ENCODE peak calls at places on chromosomes 1 and 21, in eight cellular contexts. One of them, this sample, is unnamed.

GRCh38 chr1:47761974-47762373 is 235.2 kb downstream of the TRABD2B start:
- DNase-seq in PC-9: no peak
- DNase-seq in cardiac fibroblast: no peak
- DNase-seq in brain microvascular endothelial cell: no peak
- DNase-seq in pancreas: no peak
- DNase-seq in psoas muscle: no peak
- DNase-seq in fibroblast of mammary gland: no peak
- DNase-seq in cardiac muscle cell: no peak
- DNase-seq in this sample: no peak

GRCh38 chr1:206435450-206435849 is 34.8 kb upstream of the IKBKE start:
- DNase-seq in psoas muscle: no peak
- DNase-seq in fibroblast of mammary gland: peak; percentile 33
- DNase-seq in PC-9: no peak
- DNase-seq in cardiac fibroblast: peak; percentile 28
- DNase-seq in brain microvascular endothelial cell: no peak
- DNase-seq in pancreas: no peak
- DNase-seq in cardiac muscle cell: no peak
- DNase-seq in this sample: no peak

GRCh38 chr1:170461762-170462384 is 70.1 kb upstream of the GORAB start:
- DNase-seq in cardiac muscle cell: no peak
- DNase-seq in brain microvascular endothelial cell: peak; percentile 49
- DNase-seq in PC-9: no peak
- DNase-seq in pancreas: no peak
- DNase-seq in psoas muscle: peak; percentile 21
- DNase-seq in fibroblast of mammary gland: peak; percentile 99
- DNase-seq in cardiac fibroblast: peak; percentile 96
- DNase-seq in this sample: peak; percentile 63

GRCh38 chr1:63322944-63323865 is 838 bp downstream of the FOXD3 start:
- DNase-seq in psoas muscle: no peak
- DNase-seq in cardiac fibroblast: no peak
- DNase-seq in PC-9: no peak
- DNase-seq in fibroblast of mammary gland: peak; percentile 14
- DNase-seq in pancreas: no peak
- DNase-seq in cardiac muscle cell: peak; percentile 41
- DNase-seq in brain microvascular endothelial cell: no peak
- DNase-seq in this sample: no peak

GRCh38 chr1:41003127-41003639 is 18.3 kb downstream of the SLFNL1 start:
- DNase-seq in brain microvascular endothelial cell: no peak
- DNase-seq in pancreas: no peak
- DNase-seq in PC-9: no peak
- DNase-seq in psoas muscle: no peak
- DNase-seq in cardiac fibroblast: no peak
- DNase-seq in fibroblast of mammary gland: no peak
- DNase-seq in cardiac muscle cell: no peak
- DNase-seq in this sample: no peak

GRCh38 chr1:35718492-35719336 is at the start of gene C1orf216:
- DNase-seq in brain microvascular endothelial cell: peak; percentile 53
- DNase-seq in cardiac muscle cell: peak; percentile 51
- DNase-seq in psoas muscle: peak; percentile 80
- DNase-seq in pancreas: peak; percentile 53
- DNase-seq in PC-9: no peak
- DNase-seq in cardiac fibroblast: peak; percentile 77
- DNase-seq in fibroblast of mammary gland: peak; percentile 79
- DNase-seq in this sample: peak; percentile 93

GRCh38 chr1:18332626-18333025 is 148.1 kb upstream of the KLHDC7A start:
- DNase-seq in cardiac fibroblast: no peak
- DNase-seq in pancreas: no peak
- DNase-seq in psoas muscle: no peak
- DNase-seq in fibroblast of mammary gland: no peak
- DNase-seq in cardiac muscle cell: no peak
- DNase-seq in brain microvascular endothelial cell: no peak
- DNase-seq in PC-9: no peak
- DNase-seq in this sample: no peak

GRCh38 chr1:171817511-171818265 is 23.6 kb upstream of the DNM3 start:
- DNase-seq in fibroblast of mammary gland: peak; percentile 93
- DNase-seq in brain microvascular endothelial cell: peak; percentile 83
- DNase-seq in cardiac fibroblast: peak; percentile 89
- DNase-seq in pancreas: no peak
- DNase-seq in cardiac muscle cell: no peak
- DNase-seq in psoas muscle: no peak
- DNase-seq in PC-9: peak; percentile 70
- DNase-seq in this sample: peak; percentile 89

GRCh38 chr1:204924013-204924759 is 53.5 kb downstream of the NFASC start:
- DNase-seq in cardiac muscle cell: no peak
- DNase-seq in PC-9: peak; percentile 56
- DNase-seq in brain microvascular endothelial cell: peak; percentile 12
- DNase-seq in psoas muscle: no peak
- DNase-seq in cardiac fibroblast: peak; percentile 2
- DNase-seq in pancreas: no peak
- DNase-seq in fibroblast of mammary gland: no peak
- DNase-seq in this sample: no peak

GRCh38 chr1:2088434-2088833 is 38.2 kb downstream of the PRKCZ start:
- DNase-seq in brain microvascular endothelial cell: peak; percentile 82
- DNase-seq in fibroblast of mammary gland: peak; percentile 73
- DNase-seq in cardiac fibroblast: peak; percentile 78
- DNase-seq in psoas muscle: no peak
- DNase-seq in PC-9: no peak
- DNase-seq in cardiac muscle cell: no peak
- DNase-seq in pancreas: no peak
- DNase-seq in this sample: peak; percentile 33

GRCh38 chr1:8524637-8525157 is 206.8 kb downstream of the SLC45A1 start:
- DNase-seq in cardiac muscle cell: no peak
- DNase-seq in pancreas: no peak
- DNase-seq in fibroblast of mammary gland: no peak
- DNase-seq in cardiac fibroblast: no peak
- DNase-seq in psoas muscle: no peak
- DNase-seq in PC-9: no peak
- DNase-seq in brain microvascular endothelial cell: no peak
- DNase-seq in this sample: peak; percentile 15

GRCh38 chr1:161089251-161089924 is at the start of gene NECTIN4:
- DNase-seq in cardiac fibroblast: no peak
- DNase-seq in brain microvascular endothelial cell: no peak
- DNase-seq in cardiac muscle cell: no peak
- DNase-seq in PC-9: peak; percentile 81
- DNase-seq in pancreas: peak; percentile 82
- DNase-seq in psoas muscle: no peak
- DNase-seq in fibroblast of mammary gland: no peak
- DNase-seq in this sample: no peak

GRCh38 chr1:177927021-177927596 is 42.7 kb downstream of the SEC16B start:
- DNase-seq in fibroblast of mammary gland: peak; percentile 92
- DNase-seq in psoas muscle: no peak
- DNase-seq in cardiac muscle cell: no peak
- DNase-seq in brain microvascular endothelial cell: peak; percentile 81
- DNase-seq in PC-9: peak; percentile 49
- DNase-seq in cardiac fibroblast: peak; percentile 89
- DNase-seq in pancreas: no peak
- DNase-seq in this sample: peak; percentile 93

GRCh38 chr1:91755888-91756287 is 130.1 kb downstream of the TGFBR3 start:
- DNase-seq in brain microvascular endothelial cell: no peak
- DNase-seq in PC-9: no peak
- DNase-seq in cardiac muscle cell: no peak
- DNase-seq in fibroblast of mammary gland: no peak
- DNase-seq in pancreas: no peak
- DNase-seq in cardiac fibroblast: no peak
- DNase-seq in psoas muscle: no peak
- DNase-seq in this sample: no peak

GRCh38 chr1:236638935-236639334 is 34.6 kb upstream of the HEATR1 start:
- DNase-seq in cardiac muscle cell: no peak
- DNase-seq in psoas muscle: no peak
- DNase-seq in pancreas: no peak
- DNase-seq in fibroblast of mammary gland: no peak
- DNase-seq in PC-9: no peak
- DNase-seq in cardiac fibroblast: no peak
- DNase-seq in brain microvascular endothelial cell: no peak
- DNase-seq in this sample: no peak

GRCh38 chr1:2433196-2433595 is 20.8 kb upstream of the PEX10 start:
- DNase-seq in cardiac muscle cell: no peak
- DNase-seq in fibroblast of mammary gland: no peak
- DNase-seq in PC-9: no peak
- DNase-seq in psoas muscle: no peak
- DNase-seq in cardiac fibroblast: no peak
- DNase-seq in brain microvascular endothelial cell: no peak
- DNase-seq in pancreas: no peak
- DNase-seq in this sample: no peak

GRCh38 chr1:154926201-154926600 is 10.3 kb downstream of the PMVK start:
- DNase-seq in fibroblast of mammary gland: no peak
- DNase-seq in cardiac muscle cell: no peak
- DNase-seq in cardiac fibroblast: no peak
- DNase-seq in pancreas: no peak
- DNase-seq in brain microvascular endothelial cell: no peak
- DNase-seq in psoas muscle: no peak
- DNase-seq in PC-9: no peak
- DNase-seq in this sample: no peak

GRCh38 chr1:214044438-214045214 is 56.9 kb downstream of the PROX1 start:
- DNase-seq in PC-9: no peak
- DNase-seq in pancreas: peak; percentile 61
- DNase-seq in fibroblast of mammary gland: no peak
- DNase-seq in cardiac fibroblast: no peak
- DNase-seq in psoas muscle: no peak
- DNase-seq in cardiac muscle cell: no peak
- DNase-seq in brain microvascular endothelial cell: no peak
- DNase-seq in this sample: no peak

GRCh38 chr21:38840456-38841129 is 34.9 kb downstream of the ETS2 start:
- DNase-seq in PC-9: no peak
- DNase-seq in psoas muscle: no peak
- DNase-seq in cardiac fibroblast: no peak
- DNase-seq in cardiac muscle cell: no peak
- DNase-seq in fibroblast of mammary gland: no peak
- DNase-seq in brain microvascular endothelial cell: no peak
- DNase-seq in pancreas: no peak
- DNase-seq in this sample: no peak

GRCh38 chr1:17248781-17249180 is at the start of gene PADI3:
- DNase-seq in brain microvascular endothelial cell: no peak
- DNase-seq in pancreas: no peak
- DNase-seq in psoas muscle: no peak
- DNase-seq in PC-9: no peak
- DNase-seq in fibroblast of mammary gland: no peak
- DNase-seq in cardiac fibroblast: no peak
- DNase-seq in cardiac muscle cell: no peak
- DNase-seq in this sample: no peak

GRCh38 chr1:11790880-11791715 is 14.7 kb downstream of the MTHFR start:
- DNase-seq in psoas muscle: peak; percentile 91
- DNase-seq in PC-9: no peak
- DNase-seq in cardiac fibroblast: peak; percentile 90
- DNase-seq in cardiac muscle cell: peak; percentile 89
- DNase-seq in fibroblast of mammary gland: peak; percentile 95
- DNase-seq in pancreas: peak; percentile 93
- DNase-seq in brain microvascular endothelial cell: peak; percentile 82
- DNase-seq in this sample: peak; percentile 90

GRCh38 chr1:89540406-89540970 is 15.9 kb downstream of the LRRC8B start:
- DNase-seq in cardiac muscle cell: no peak
- DNase-seq in brain microvascular endothelial cell: no peak
- DNase-seq in PC-9: no peak
- DNase-seq in pancreas: no peak
- DNase-seq in fibroblast of mammary gland: no peak
- DNase-seq in cardiac fibroblast: no peak
- DNase-seq in psoas muscle: no peak
- DNase-seq in this sample: no peak

GRCh38 chr1:3244539-3245315 is 175.7 kb downstream of the PRDM16 start:
- DNase-seq in brain microvascular endothelial cell: no peak
- DNase-seq in pancreas: no peak
- DNase-seq in cardiac fibroblast: no peak
- DNase-seq in psoas muscle: no peak
- DNase-seq in PC-9: no peak
- DNase-seq in cardiac muscle cell: no peak
- DNase-seq in fibroblast of mammary gland: peak; percentile 8
- DNase-seq in this sample: no peak

GRCh38 chr1:232795497-232796068 is 9.6 kb upstream of the MAP10 start:
- DNase-seq in brain microvascular endothelial cell: peak; percentile 1
- DNase-seq in psoas muscle: no peak
- DNase-seq in cardiac muscle cell: peak; percentile 41
- DNase-seq in fibroblast of mammary gland: no peak
- DNase-seq in PC-9: no peak
- DNase-seq in pancreas: no peak
- DNase-seq in cardiac fibroblast: no peak
- DNase-seq in this sample: no peak

GRCh38 chr1:232792949-232793348 is 12.3 kb upstream of the MAP10 start:
- DNase-seq in cardiac muscle cell: no peak
- DNase-seq in PC-9: no peak
- DNase-seq in pancreas: no peak
- DNase-seq in cardiac fibroblast: no peak
- DNase-seq in fibroblast of mammary gland: no peak
- DNase-seq in psoas muscle: no peak
- DNase-seq in brain microvascular endothelial cell: no peak
- DNase-seq in this sample: no peak

GRCh38 chr1:232789660-232790059 is 15.6 kb upstream of the MAP10 start:
- DNase-seq in PC-9: no peak
- DNase-seq in pancreas: no peak
- DNase-seq in cardiac fibroblast: no peak
- DNase-seq in psoas muscle: no peak
- DNase-seq in fibroblast of mammary gland: peak; percentile 66
- DNase-seq in cardiac muscle cell: no peak
- DNase-seq in brain microvascular endothelial cell: no peak
- DNase-seq in this sample: no peak

GRCh38 chr1:232788235-232788872 is 16.9 kb upstream of the MAP10 start:
- DNase-seq in brain microvascular endothelial cell: no peak
- DNase-seq in PC-9: no peak
- DNase-seq in fibroblast of mammary gland: no peak
- DNase-seq in cardiac muscle cell: no peak
- DNase-seq in psoas muscle: no peak
- DNase-seq in cardiac fibroblast: no peak
- DNase-seq in pancreas: no peak
- DNase-seq in this sample: no peak

GRCh38 chr1:232793944-232794343 is 11.3 kb upstream of the MAP10 start:
- DNase-seq in cardiac muscle cell: no peak
- DNase-seq in psoas muscle: no peak
- DNase-seq in brain microvascular endothelial cell: peak; percentile 65
- DNase-seq in fibroblast of mammary gland: peak; percentile 51
- DNase-seq in PC-9: peak; percentile 55
- DNase-seq in pancreas: no peak
- DNase-seq in cardiac fibroblast: peak; percentile 40
- DNase-seq in this sample: peak; percentile 23
- TF ChIP-seq CTCF in cardiac muscle cell: no peak
- TF ChIP-seq CTCF in psoas muscle: peak; percentile 19
- TF ChIP-seq CTCF in brain microvascular endothelial cell: peak; percentile 41
- TF ChIP-seq CTCF in fibroblast of mammary gland: peak; percentile 30
- TF ChIP-seq CTCF in PC-9: no peak
- TF ChIP-seq CTCF in pancreas: no peak
- TF ChIP-seq CTCF in cardiac fibroblast: no peak
- TF ChIP-seq CTCF in this sample: peak; percentile 12

GRCh38 chr1:95043141-95043980 is 29.4 kb downstream of the ALG14 start:
- DNase-seq in fibroblast of mammary gland: peak; percentile 88
- DNase-seq in pancreas: peak; percentile 86
- DNase-seq in cardiac fibroblast: peak; percentile 91
- DNase-seq in cardiac muscle cell: peak; percentile 88
- DNase-seq in PC-9: peak; percentile 77
- DNase-seq in psoas muscle: peak; percentile 80
- DNase-seq in brain microvascular endothelial cell: peak; percentile 87
- DNase-seq in this sample: peak; percentile 71
- H3K4me3 ChIP-seq in fibroblast of mammary gland: no peak overlapping the region
- H3K4me3 ChIP-seq in pancreas: no peak overlapping the region
- H3K4me3 ChIP-seq in cardiac fibroblast: no peak overlapping the region
- H3K4me3 ChIP-seq in cardiac muscle cell: no peak overlapping the region
- H3K4me3 ChIP-seq in PC-9: no peak overlapping the region
- H3K4me3 ChIP-seq in psoas muscle: no peak overlapping the region
- H3K4me3 ChIP-seq in brain microvascular endothelial cell: no peak overlapping the region
- H3K4me3 ChIP-seq in this sample: no peak overlapping the region

GRCh38 chr21:34651032-34651431 is 17.8 kb upstream of the CLIC6 start:
- DNase-seq in psoas muscle: no peak
- DNase-seq in cardiac fibroblast: no peak
- DNase-seq in fibroblast of mammary gland: no peak
- DNase-seq in PC-9: peak; percentile 57
- DNase-seq in pancreas: no peak
- DNase-seq in brain microvascular endothelial cell: no peak
- DNase-seq in cardiac muscle cell: no peak
- DNase-seq in this sample: no peak
- TF ChIP-seq CTCF in psoas muscle: no peak
- TF ChIP-seq CTCF in cardiac fibroblast: no peak
- TF ChIP-seq CTCF in fibroblast of mammary gland: no peak
- TF ChIP-seq CTCF in PC-9: no peak
- TF ChIP-seq CTCF in pancreas: no peak
- TF ChIP-seq CTCF in brain microvascular endothelial cell: no peak
- TF ChIP-seq CTCF in cardiac muscle cell: no peak
- TF ChIP-seq CTCF in this sample: no peak

GRCh38 chr1:100177295-100178042 is 587 bp downstream of the LRRC39 start:
- DNase-seq in brain microvascular endothelial cell: no peak
- DNase-seq in PC-9: no peak
- DNase-seq in pancreas: no peak
- DNase-seq in cardiac muscle cell: no peak
- DNase-seq in fibroblast of mammary gland: no peak
- DNase-seq in cardiac fibroblast: no peak
- DNase-seq in psoas muscle: no peak
- DNase-seq in this sample: no peak
- H3K4me3 ChIP-seq in brain microvascular endothelial cell: no peak overlapping the region
- H3K4me3 ChIP-seq in PC-9: no peak overlapping the region
- H3K4me3 ChIP-seq in pancreas: no peak overlapping the region
- H3K4me3 ChIP-seq in cardiac muscle cell: peak overlapping the region; percentile 16
- H3K4me3 ChIP-seq in fibroblast of mammary gland: no peak overlapping the region
- H3K4me3 ChIP-seq in cardiac fibroblast: no peak overlapping the region
- H3K4me3 ChIP-seq in psoas muscle: peak overlapping the region; percentile 69
- H3K4me3 ChIP-seq in this sample: no peak overlapping the region